ENCODE peak calls at places on chromosomes 7 and 10, in five cellular contexts. G is ovary, X is H1, L is suprapubic skin, S is A549. H is an unnamed sample.

GRCh38 chr7:118918556-118918955 is 694.1 kb downstream of the ANKRD7 start:
- DNase-seq in G (no peak), X (no peak), L (no peak), S (no peak), H (no peak)

GRCh38 chr10:104907509-104907908 is 266.4 kb downstream of the SORCS3 start:
- DNase-seq in G (no peak), X (no peak), L (no peak), S (no peak), H (no peak)

GRCh38 chr7:122975341-122975740 is 20.2 kb downstream of the TAS2R16 start:
- DNase-seq in G (no peak), X (no peak), L (no peak), S (no peak), H (no peak)

GRCh38 chr10:111522551-111522950 is 445.7 kb downstream of the ADRA2A start:
- DNase-seq in G (no peak), X (no peak), L (no peak), S (no peak), H (no peak)

GRCh38 chr7:145692237-145692950 is 424.2 kb upstream of the CNTNAP2 start:
- DNase-seq in G (no peak), X (no peak), L (no peak), S (no peak), H (no peak)

GRCh38 chr10:23294638-23295247 is 49.9 kb downstream of the C10orf67 start:
- DNase-seq in G (no peak), X (no peak), L (no peak), S (no peak), H (no peak)

GRCh38 chr10:133278577-133279265 is 2.1 kb upstream of the ADAM8 start:
- DNase-seq in G (no peak), X (no peak), L (no peak), S (no peak), H (no peak)

GRCh38 chr7:37150856-37151255 is 297.8 kb downstream of the ELMO1 start:
- DNase-seq in G (no peak), X (no peak), L (no peak), S (no peak), H (no peak)

GRCh38 chr10:88062798-88063472 is 199.5 kb downstream of the PTEN start:
- DNase-seq in G (peak; percentile 15), X (no peak), L (no peak), S (no peak), H (no peak)

GRCh38 chr7:130084037-130084875 is 13.9 kb downstream of the KLHDC10 start:
- DNase-seq in G (no peak), X (no peak), L (no peak), S (peak; percentile 36), H (no peak)

GRCh38 chr10:104026762-104027161 is 58.9 kb downstream of the COL17A1 start:
- DNase-seq in G (no peak), X (no peak), L (no peak), S (peak; percentile 31), H (no peak)

GRCh38 chr7:5214641-5215040 is 24.6 kb downstream of the WIPI2 start:
- DNase-seq in G (no peak), X (no peak), L (peak; percentile 43), S (no peak), H (peak; percentile 7)

GRCh38 chr10:79101560-79101971 is 32.8 kb downstream of the ZMIZ1 start:
- DNase-seq in G (peak; percentile 52), X (no peak), L (no peak), S (no peak), H (no peak)

GRCh38 chr7:18302077-18302476 is 193.5 kb upstream of the HDAC9 start:
- DNase-seq in G (no peak), X (no peak), L (no peak), S (no peak), H (no peak)

GRCh38 chr7:132387596-132387995 is 188.7 kb downstream of the PLXNA4 start:
- DNase-seq in G (no peak), X (no peak), L (no peak), S (no peak), H (no peak)

GRCh38 chr7:39353615-39354376 is 212.4 kb upstream of the YAE1 start:
- DNase-seq in G (peak; percentile 48), X (peak; percentile 49), L (no peak), S (no peak), H (no peak)

GRCh38 chr10:50550291-50550839 is 73.4 kb downstream of the SGMS1 start:
- DNase-seq in G (peak; percentile 30), X (no peak), L (no peak), S (no peak), H (no peak)

GRCh38 chr7:45574521-45575500 is 643 bp downstream of the ADCY1 start:
- DNase-seq in G (no peak), X (no peak), L (peak; percentile 79), S (peak; percentile 50), H (no peak)

GRCh38 chr7:65301007-65301406 is 72.6 kb upstream of the ZNF92 start:
- DNase-seq in G (no peak), X (no peak), L (no peak), S (no peak), H (no peak)

GRCh38 chr7:140281960-140282359 is 105.2 kb upstream of the KDM7A start:
- DNase-seq in G (no peak), X (no peak), L (no peak), S (no peak), H (no peak)

GRCh38 chr7:138948403-138948802 is 32.8 kb downstream of the KIAA1549 start:
- DNase-seq in G (no peak), X (no peak), L (no peak), S (no peak), H (no peak)

GRCh38 chr7:138954545-138955475 is 26.4 kb downstream of the KIAA1549 start:
- DNase-seq in G (no peak), X (no peak), L (no peak), S (no peak), H (no peak)

GRCh38 chr7:138952791-138953190 is 28.4 kb downstream of the KIAA1549 start:
- DNase-seq in G (no peak), X (no peak), L (no peak), S (no peak), H (no peak)

GRCh38 chr7:138949421-138950088 is 31.6 kb downstream of the KIAA1549 start:
- DNase-seq in G (no peak), X (no peak), L (no peak), S (no peak), H (no peak)

DNA sequence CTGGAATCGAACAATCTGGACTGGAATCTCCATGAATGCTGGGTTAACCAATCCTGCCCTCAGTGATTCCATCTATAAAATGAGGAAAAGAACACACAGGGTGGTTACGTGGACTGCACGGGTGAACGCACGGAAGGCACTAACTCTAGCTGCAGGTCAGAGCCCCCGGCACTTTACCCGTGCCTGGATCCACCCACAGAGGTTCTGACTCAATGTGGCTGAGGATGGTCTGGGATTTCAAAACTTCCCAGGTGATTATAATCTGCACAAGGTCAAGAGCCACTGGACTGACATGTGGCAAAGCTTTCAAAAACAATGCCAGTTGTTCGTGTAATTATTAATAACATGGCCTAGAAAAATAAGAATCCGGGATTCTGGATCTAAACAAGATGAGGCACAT is 29.2 kb downstream of the KIAA1549 start:
- DNase-seq in G (no peak), X (no peak), L (no peak), S (no peak), H (no peak)
- TF ChIP-seq EP300 in G (no peak), X (no peak), L (no peak), S (no peak), H (no peak)

GRCh38 chr7:111090834-111091233 is at the start of gene LRRN3:
- DNase-seq in G (peak; percentile 12), X (no peak), L (no peak), S (no peak), H (no peak)
- H3K4me3 ChIP-seq in G (peak within 1 kb of the TSS; percentile 23), X (no peak within 1 kb of the TSS), L (peak within 1 kb of the TSS; percentile 31), S (no peak within 1 kb of the TSS), H (peak within 1 kb of the TSS; percentile 31)

GRCh38 chr10:11186330-11186729 is 168.7 kb downstream of the CELF2 start:
- DNase-seq in G (no peak), X (no peak), L (no peak), S (no peak), H (no peak)

GRCh38 chr10:11184093-11184492 is 166.4 kb downstream of the CELF2 start:
- DNase-seq in G (no peak), X (no peak), L (no peak), S (no peak), H (no peak)

GRCh38 chr10:11181996-11182395 is 164.3 kb downstream of the CELF2 start:
- DNase-seq in G (peak; percentile 55), X (no peak), L (no peak), S (no peak), H (no peak)

GRCh38 chr10:11180228-11180627 is 162.6 kb downstream of the CELF2 start:
- DNase-seq in G (no peak), X (no peak), L (no peak), S (no peak), H (no peak)

GRCh38 chr10:11183000-11183399 is 165.3 kb downstream of the CELF2 start:
- DNase-seq in G (no peak), X (no peak), L (no peak), S (no peak), H (no peak)
- TF ChIP-seq POLR2A in G (no peak), X (no peak), L (no peak), S (no peak), H (no peak)

GRCh38 chr7:75937958-75938786 is 23.2 kb downstream of the POR start:
- DNase-seq in G (peak; percentile 38), X (no peak), L (peak; percentile 88), S (peak; percentile 66), H (peak; percentile 70)
- TF ChIP-seq EP300 in G (no peak), X (no peak), L (no peak), S (peak; percentile 71), H (peak; percentile 38)

GRCh38 chr10:28125701-28126100 is 126.8 kb upstream of the ODAD2 start:
- DNase-seq in G (no peak), X (no peak), L (no peak), S (no peak), H (no peak)

GRCh38 chr10:28130267-28130666 is 131.4 kb upstream of the ODAD2 start:
- DNase-seq in G (no peak), X (no peak), L (no peak), S (no peak), H (no peak)

GRCh38 chr10:28127881-28128280 is 129.0 kb upstream of the ODAD2 start:
- DNase-seq in G (no peak), X (no peak), L (no peak), S (no peak), H (no peak)
- H3K4me3 ChIP-seq in G (no peak overlapping the region), X (no peak overlapping the region), L (no peak overlapping the region), S (no peak overlapping the region), H (no peak overlapping the region)

DNA sequence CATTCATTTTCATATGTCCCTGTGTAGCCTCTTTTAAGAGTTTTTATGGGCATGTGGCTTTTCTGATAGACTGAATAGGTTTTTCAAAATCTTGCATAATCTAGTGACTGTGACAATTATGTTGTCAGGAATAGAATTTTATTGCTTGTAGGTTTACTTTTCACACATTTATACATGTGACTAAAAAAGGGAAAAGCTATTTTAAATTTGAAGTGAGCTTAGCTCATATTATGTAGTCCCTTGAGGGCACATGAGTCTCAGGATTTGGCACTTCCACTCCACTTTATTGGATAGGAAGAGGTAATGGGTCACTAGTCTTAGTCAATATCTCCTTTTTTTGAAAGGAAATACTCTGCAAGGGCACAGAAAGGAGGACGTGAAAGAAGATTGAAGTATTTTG is 247.3 kb downstream of the SUGCT start:
- DNase-seq in G (no peak), X (no peak), L (no peak), S (no peak), H (no peak)
- TF ChIP-seq POLR2A in G (no peak), X (no peak), L (no peak), S (no peak), H (no peak)

H was measured in tibial nerve.